ENCODE peak calls at places on chromosomes 13 and 19, in eight cellular contexts. One of them, this sample, is unnamed.

GRCh38 chr19:1268392-1269064 is 604 bp upstream of the CIRBP start:
- DNase-seq in EL: no peak
- DNase-seq in stomach: no peak
- DNase-seq in type B pancreatic cell: no peak
- DNase-seq in AG10803: no peak
- DNase-seq in KBM-7: no peak
- DNase-seq in BE2C: no peak
- DNase-seq in T-helper 2 cell: no peak
- DNase-seq in this sample: no peak

GRCh38 chr19:1567116-1567847 is 843 bp downstream of the MEX3D start:
- DNase-seq in EL: no peak
- DNase-seq in KBM-7: no peak
- DNase-seq in AG10803: no peak
- DNase-seq in T-helper 2 cell: no peak
- DNase-seq in type B pancreatic cell: no peak
- DNase-seq in BE2C: peak
- DNase-seq in stomach: peak
- DNase-seq in this sample: no peak

GRCh38 chr13:50320297-50320862 is 305.1 kb downstream of the KCNRG start:
- DNase-seq in stomach: no peak
- DNase-seq in BE2C: no peak
- DNase-seq in type B pancreatic cell: no peak
- DNase-seq in T-helper 2 cell: no peak
- DNase-seq in KBM-7: no peak
- DNase-seq in AG10803: peak
- DNase-seq in EL: peak
- DNase-seq in this sample: no peak

GRCh38 chr19:55258476-55258827 is 365 bp downstream of the PPP6R1 start:
- DNase-seq in KBM-7: no peak
- DNase-seq in EL: no peak
- DNase-seq in AG10803: no peak
- DNase-seq in T-helper 2 cell: peak
- DNase-seq in stomach: no peak
- DNase-seq in BE2C: no peak
- DNase-seq in type B pancreatic cell: no peak
- DNase-seq in this sample: no peak

GRCh38 chr19:1864480-1865171 is 1.2 kb upstream of the KLF16 start:
- DNase-seq in T-helper 2 cell: peak
- DNase-seq in BE2C: peak
- DNase-seq in type B pancreatic cell: no peak
- DNase-seq in EL: peak
- DNase-seq in KBM-7: peak
- DNase-seq in stomach: peak
- DNase-seq in AG10803: peak
- DNase-seq in this sample: peak

GRCh38 chr13:34432234-34432633 is 509.8 kb upstream of the NBEA start:
- DNase-seq in KBM-7: no peak
- DNase-seq in BE2C: no peak
- DNase-seq in EL: no peak
- DNase-seq in type B pancreatic cell: no peak
- DNase-seq in T-helper 2 cell: no peak
- DNase-seq in AG10803: no peak
- DNase-seq in stomach: no peak
- DNase-seq in this sample: no peak

GRCh38 chr19:5080030-5080644 is 111.2 kb downstream of the KDM4B start:
- DNase-seq in BE2C: peak
- DNase-seq in T-helper 2 cell: no peak
- DNase-seq in EL: no peak
- DNase-seq in type B pancreatic cell: no peak
- DNase-seq in AG10803: no peak
- DNase-seq in KBM-7: no peak
- DNase-seq in stomach: no peak
- DNase-seq in this sample: no peak

GRCh38 chr13:44918323-44919102 is 70.8 kb downstream of the NUFIP1 start:
- DNase-seq in AG10803: peak
- DNase-seq in BE2C: peak
- DNase-seq in T-helper 2 cell: no peak
- DNase-seq in type B pancreatic cell: peak
- DNase-seq in EL: peak
- DNase-seq in stomach: peak
- DNase-seq in KBM-7: peak
- DNase-seq in this sample: no peak

GRCh38 chr19:35049456-35049855 is 7.9 kb downstream of the HPN start:
- DNase-seq in BE2C: no peak
- DNase-seq in type B pancreatic cell: no peak
- DNase-seq in KBM-7: no peak
- DNase-seq in EL: no peak
- DNase-seq in T-helper 2 cell: no peak
- DNase-seq in stomach: no peak
- DNase-seq in AG10803: no peak
- DNase-seq in this sample: no peak

GRCh38 chr19:46232029-46232428 is 2.5 kb downstream of the IGFL1 start:
- DNase-seq in EL: no peak
- DNase-seq in BE2C: no peak
- DNase-seq in KBM-7: no peak
- DNase-seq in T-helper 2 cell: no peak
- DNase-seq in type B pancreatic cell: no peak
- DNase-seq in stomach: peak
- DNase-seq in AG10803: no peak
- DNase-seq in this sample: no peak

This sample was measured in central memory CD4-positive, alpha-beta T cell.